ENCODE peak calls at places on chromosomes 5 and 9, in four cellular contexts. L, V, D and S are unnamed samples.

GRCh38 chr9:19998153-19998552 is 209.3 kb upstream of the SLC24A2 start:
- DNase-seq in L (no peak), V (no peak), D (no peak), S (no peak)

GRCh38 chr9:137984520-137985257 is 107.1 kb downstream of the CACNA1B start:
- DNase-seq in L (no peak), V (no peak), D (no peak), S (no peak)

GRCh38 chr5:74393943-74394342 is 246.6 kb downstream of the ENC1 start:
- DNase-seq in L (no peak), V (no peak), D (no peak), S (no peak)

GRCh38 chr9:98795295-98795955 is 930 bp downstream of the ANKS6 start:
- DNase-seq in L (no peak), V (no peak), D (no peak), S (no peak)

GRCh38 chr5:29162297-29162696 is 2031.2 kb upstream of the CDH6 start:
- DNase-seq in L (no peak), V (peak; percentile 3), D (no peak), S (no peak)

GRCh38 chr5:139808481-139809330 is 13.1 kb downstream of the PSD2 start:
- DNase-seq in L (no peak), V (no peak), D (no peak), S (no peak)

GRCh38 chr5:125595095-125595494 is 828.1 kb upstream of the GRAMD2B start:
- DNase-seq in L (peak; percentile 9), V (no peak), D (peak; percentile 48), S (no peak)

GRCh38 chr9:12975496-12975895 is 200.7 kb downstream of the LURAP1L start:
- DNase-seq in L (no peak), V (no peak), D (no peak), S (no peak)

GRCh38 chr5:73265641-73266040 is 92.6 kb downstream of the TMEM174 start:
- DNase-seq in L (no peak), V (no peak), D (no peak), S (no peak)

GRCh38 chr5:157502143-157502647 is 42.2 kb downstream of the NIPAL4 start:
- DNase-seq in L (no peak), V (no peak), D (peak; percentile 50), S (no peak)

GRCh38 chr9:38134578-38134977 is 65.6 kb upstream of the SHB start:
- DNase-seq in L (no peak), V (no peak), D (no peak), S (no peak)

GRCh38 chr5:170534941-170535340 is 31.1 kb downstream of the KCNIP1 start:
- DNase-seq in L (no peak), V (no peak), D (no peak), S (no peak)

GRCh38 chr5:10479226-10479721 is 37.6 kb downstream of the ROPN1L start:
- DNase-seq in L (no peak), V (no peak), D (peak; percentile 85), S (no peak)

GRCh38 chr9:137827908-137828526 is 49.6 kb upstream of the CACNA1B start:
- DNase-seq in L (no peak), V (no peak), D (no peak), S (no peak)

GRCh38 chr5:77970891-77971290 is 194.8 kb upstream of the TBCA start:
- DNase-seq in L (no peak), V (no peak), D (no peak), S (no peak)

GRCh38 chr9:93952784-93953491 is 2.2 kb downstream of the BARX1 start:
- DNase-seq in L (no peak), V (no peak), D (no peak), S (no peak)

GRCh38 chr9:5452286-5452609 is 1.9 kb downstream of the CD274 start:
- DNase-seq in L (no peak), V (no peak), D (no peak), S (no peak)

GRCh38 chr5:167916706-167917105 is 374.7 kb upstream of the WWC1 start:
- DNase-seq in L (peak; percentile 6), V (no peak), D (peak; percentile 14), S (no peak)

GRCh38 chr5:153352685-153353219 is 137.7 kb upstream of the GRIA1 start:
- DNase-seq in L (no peak), V (no peak), D (no peak), S (no peak)

GRCh38 chr5:27020965-27021364 is 17.4 kb downstream of the CDH9 start:
- DNase-seq in L (no peak), V (peak; percentile 2), D (no peak), S (no peak)

GRCh38 chr5:95283761-95284511 is 958 bp downstream of the MCTP1 start:
- DNase-seq in L (no peak), V (no peak), D (peak; percentile 14), S (no peak)

GRCh38 chr5:95281211-95281610 is 3.7 kb downstream of the MCTP1 start:
- DNase-seq in L (no peak), V (no peak), D (no peak), S (no peak)

GRCh38 chr5:95284512-95285405 is at the start of gene MCTP1:
- DNase-seq in L (no peak), V (no peak), D (no peak), S (no peak)

GRCh38 chr5:95283022-95283615 is 1.8 kb downstream of the MCTP1 start:
- DNase-seq in L (no peak), V (no peak), D (no peak), S (no peak)

GRCh38 chr5:95285406-95285761 is 490 bp upstream of the MCTP1 start:
- DNase-seq in L (no peak), V (no peak), D (no peak), S (no peak)
- TF ChIP-seq CTCF in L (no peak), V (no peak), D (no peak), S (no peak)

DNA sequence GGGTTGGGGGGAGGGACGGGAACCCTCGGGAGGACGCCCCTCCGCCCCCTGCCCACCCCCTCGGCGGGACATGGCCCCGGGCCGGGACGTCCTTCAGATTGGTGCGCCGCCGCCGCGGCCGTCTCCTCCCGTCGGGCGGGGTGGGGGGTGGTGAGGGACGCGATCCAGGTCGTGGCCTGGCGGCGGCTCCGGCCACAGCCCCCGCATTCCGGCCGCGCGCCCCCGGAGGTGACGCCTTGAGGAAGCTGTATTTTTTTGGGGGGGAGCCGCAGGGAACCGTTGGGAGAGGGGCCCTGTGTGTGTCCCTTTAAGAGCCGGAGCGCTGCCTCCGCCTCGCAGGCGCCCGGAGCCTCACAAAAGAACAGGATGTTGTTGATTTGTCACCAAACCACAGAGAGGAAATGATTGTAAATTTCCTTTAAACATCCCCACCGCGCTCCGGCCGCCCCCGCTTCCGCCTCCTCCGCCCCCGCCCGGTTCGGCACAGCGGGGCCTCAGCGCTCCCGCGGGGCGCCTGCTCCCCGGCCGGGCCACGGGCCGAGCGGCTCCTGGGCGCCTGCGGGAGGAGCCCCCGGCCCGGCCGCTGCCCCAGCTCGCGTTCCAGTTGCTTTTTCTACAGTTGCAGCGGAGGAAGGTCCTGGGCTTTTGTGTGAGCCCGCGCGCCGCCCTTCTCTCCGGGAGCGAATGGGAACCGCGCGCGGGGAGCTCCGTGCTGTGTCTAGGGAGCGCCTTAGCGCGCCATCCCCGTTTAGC is 32.1 kb upstream of the SPRY4 start:
- DNase-seq in L (peak; percentile 49), V (peak; percentile 94), D (peak; percentile 83), S (peak; percentile 74)
- TF ChIP-seq POLR2A in L (peak; percentile 67), V (peak; percentile 48), D (no peak), S (no peak)

DNA sequence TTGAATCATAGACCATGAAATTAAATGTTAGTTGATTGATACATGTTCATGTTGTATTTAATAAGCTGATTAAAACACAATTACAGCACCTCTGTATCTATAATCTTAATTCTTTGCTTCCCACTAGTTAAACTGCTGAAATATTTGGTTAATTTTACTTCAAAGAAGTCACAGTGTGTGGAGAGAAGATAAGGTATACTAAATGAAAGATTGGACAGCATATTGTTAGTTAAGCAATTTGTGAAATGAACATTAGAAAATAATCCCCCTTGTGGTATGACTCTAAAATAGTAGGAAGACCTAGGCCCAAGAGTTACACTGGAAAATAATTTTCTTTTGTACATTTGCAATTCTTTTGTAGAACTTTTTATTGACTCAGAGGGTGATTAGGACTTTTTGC is 30.3 kb downstream of the MAN2A1 start:
- DNase-seq in L (no peak), V (no peak), D (no peak), S (no peak)
- TF ChIP-seq CTCF in L (no peak), V (no peak), D (no peak), S (no peak)

DNA sequence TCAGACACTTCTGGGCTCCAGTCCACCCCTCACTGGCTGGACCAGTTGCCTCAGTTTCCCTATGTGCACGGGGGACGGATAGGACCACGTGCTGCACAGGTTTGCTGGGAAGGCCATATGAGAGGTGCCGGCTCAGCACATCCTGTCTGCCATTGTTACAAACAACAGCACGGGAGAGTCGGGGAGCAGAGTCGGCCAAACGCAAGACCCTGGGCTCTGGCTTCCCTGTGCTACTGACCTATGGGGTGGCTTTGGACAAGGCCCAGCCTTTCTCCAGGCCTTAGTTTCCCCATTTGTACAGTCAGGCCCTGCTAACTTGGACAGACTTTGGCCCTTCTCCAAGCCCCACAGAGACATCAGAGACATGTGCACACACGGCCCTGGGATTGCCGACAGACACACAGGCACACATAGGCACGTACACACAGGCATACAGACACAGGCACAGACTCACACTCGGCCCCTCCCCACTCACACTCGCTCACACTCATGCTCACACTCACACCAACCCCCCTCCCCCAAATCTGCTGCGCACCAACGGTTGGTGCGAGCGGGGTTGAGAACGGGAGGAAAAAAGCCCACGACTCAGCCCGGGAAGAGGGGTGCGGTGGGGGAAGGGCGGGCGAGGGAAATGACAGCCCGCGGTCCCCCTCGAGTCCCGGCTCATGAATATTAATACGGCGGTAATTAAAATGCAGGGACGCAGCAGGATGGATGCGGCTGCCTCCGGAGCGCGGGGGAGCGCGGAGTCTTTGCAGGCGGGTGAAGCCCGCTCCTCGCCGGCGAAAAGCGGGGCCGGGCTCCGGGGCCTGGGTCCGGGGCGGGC is 133.0 kb downstream of the C9orf50 start:
- DNase-seq in L (no peak), V (no peak), D (no peak), S (peak; percentile 59)
- TF ChIP-seq POLR2A in L (no peak), V (peak; percentile 41), D (no peak), S (no peak)

GRCh38 chr5:147869112-147869511 is 9.4 kb upstream of the SCGB3A2 start:
- DNase-seq in L (no peak), V (no peak), D (no peak), S (no peak)
- TF ChIP-seq CTCF in L (no peak), V (no peak), D (no peak), S (no peak)

DNA sequence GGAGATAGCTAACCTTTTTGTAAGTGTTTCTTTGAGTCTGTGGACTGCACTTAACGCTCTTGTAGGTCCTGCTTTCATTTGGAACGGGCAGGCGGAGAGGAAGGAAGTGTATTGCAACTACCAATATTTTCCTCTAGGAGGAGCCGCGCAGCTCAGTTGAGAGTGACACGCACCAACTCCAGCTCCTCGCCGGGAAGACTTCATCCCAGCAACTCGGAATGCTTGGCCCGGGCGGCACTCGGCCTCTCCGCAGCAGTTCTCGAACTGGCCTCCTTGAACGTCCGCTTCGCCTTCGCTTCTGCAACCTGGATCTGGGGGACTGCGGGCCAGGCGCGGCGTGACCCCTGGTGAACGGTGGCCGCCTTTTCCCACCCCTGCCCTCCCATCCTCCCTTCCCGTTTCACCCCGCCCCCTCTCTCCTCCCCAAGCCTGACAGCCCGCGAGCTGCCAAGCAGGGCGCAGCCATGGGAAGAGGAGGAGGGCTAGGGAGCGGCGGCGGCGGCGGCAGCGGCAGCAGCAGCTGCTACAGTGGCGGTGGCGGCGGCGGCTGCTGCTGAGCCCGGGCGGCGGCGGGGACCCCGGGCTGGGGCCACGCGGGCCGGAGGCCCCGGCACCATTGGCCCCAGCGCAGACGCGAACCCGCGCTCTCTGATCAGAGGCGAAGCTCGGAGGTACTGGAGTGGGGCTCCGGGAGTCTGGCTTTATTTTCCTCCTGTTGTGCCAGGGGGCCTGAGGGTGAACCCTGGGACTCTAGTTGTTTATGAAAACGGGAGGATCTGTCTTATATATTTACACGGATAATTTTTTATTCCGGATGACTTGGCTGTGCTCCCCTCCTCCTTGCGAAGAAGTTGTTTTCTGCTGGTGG is at the start of gene GHR:
- DNase-seq in L (peak; percentile 87), V (peak; percentile 72), D (peak; percentile 82), S (peak; percentile 76)
- TF ChIP-seq POLR2A in L (peak; percentile 31), V (no peak), D (no peak), S (no peak)

GRCh38 chr9:117114768-117115167 is 300.1 kb downstream of the ASTN2 start:
- DNase-seq in L (no peak), V (no peak), D (no peak), S (no peak)
- TF ChIP-seq CTCF in L (no peak), V (no peak), D (no peak), S (no peak)